ENCODE peak calls at places on chromosome 10, in six cellular contexts. One of them, this sample, is unnamed.

GRCh38 chr10:111298031-111298430 is 221.2 kb downstream of the ADRA2A start:
- DNase-seq in fibroblast of lung: no peak
- DNase-seq in AG04450: no peak
- DNase-seq in uterus: no peak
- DNase-seq in AG04449: no peak
- DNase-seq in retinal pigment epithelial cell: no peak
- DNase-seq in this sample: no peak

GRCh38 chr10:22779331-22780019 is 65.1 kb upstream of the PIP4K2A start:
- DNase-seq in fibroblast of lung: no peak
- DNase-seq in AG04450: no peak
- DNase-seq in uterus: no peak
- DNase-seq in AG04449: no peak
- DNase-seq in retinal pigment epithelial cell: no peak
- DNase-seq in this sample: no peak

GRCh38 chr10:15120523-15120922 is 23.4 kb downstream of the RPP38 start:
- DNase-seq in fibroblast of lung: peak
- DNase-seq in AG04450: no peak
- DNase-seq in uterus: no peak
- DNase-seq in AG04449: no peak
- DNase-seq in retinal pigment epithelial cell: no peak
- DNase-seq in this sample: no peak

GRCh38 chr10:23157691-23158369 is 34.3 kb upstream of the PTF1A start:
- DNase-seq in fibroblast of lung: peak
- DNase-seq in AG04450: no peak
- DNase-seq in uterus: no peak
- DNase-seq in AG04449: no peak
- DNase-seq in retinal pigment epithelial cell: peak
- DNase-seq in this sample: peak

GRCh38 chr10:77349226-77349625 is 288.4 kb downstream of the KCNMA1 start:
- DNase-seq in fibroblast of lung: no peak
- DNase-seq in AG04450: no peak
- DNase-seq in uterus: no peak
- DNase-seq in AG04449: no peak
- DNase-seq in retinal pigment epithelial cell: no peak
- DNase-seq in this sample: no peak

GRCh38 chr10:107618461-107619093 is 454.1 kb upstream of the SORCS1 start:
- DNase-seq in fibroblast of lung: no peak
- DNase-seq in AG04450: no peak
- DNase-seq in uterus: no peak
- DNase-seq in AG04449: peak
- DNase-seq in retinal pigment epithelial cell: peak
- DNase-seq in this sample: no peak

GRCh38 chr10:49817845-49818244 is 55.7 kb upstream of the OGDHL start:
- DNase-seq in fibroblast of lung: no peak
- DNase-seq in AG04450: no peak
- DNase-seq in uterus: peak
- DNase-seq in AG04449: no peak
- DNase-seq in retinal pigment epithelial cell: no peak
- DNase-seq in this sample: no peak

GRCh38 chr10:74079914-74080590 is 70.6 kb downstream of the AP3M1 start:
- DNase-seq in fibroblast of lung: peak
- DNase-seq in AG04450: no peak
- DNase-seq in uterus: no peak
- DNase-seq in AG04449: no peak
- DNase-seq in retinal pigment epithelial cell: no peak
- DNase-seq in this sample: no peak

GRCh38 chr10:43437141-43437860 is 390 bp downstream of the ZNF487 start:
- DNase-seq in fibroblast of lung: no peak
- DNase-seq in AG04450: no peak
- DNase-seq in uterus: no peak
- DNase-seq in AG04449: no peak
- DNase-seq in retinal pigment epithelial cell: no peak
- DNase-seq in this sample: no peak

GRCh38 chr10:109126541-109126940 is 796.8 kb downstream of the XPNPEP1 start:
- DNase-seq in fibroblast of lung: no peak
- DNase-seq in AG04450: no peak
- DNase-seq in uterus: no peak
- DNase-seq in AG04449: no peak
- DNase-seq in retinal pigment epithelial cell: no peak
- DNase-seq in this sample: no peak

GRCh38 chr10:6211341-6212265 is 8.9 kb downstream of the PFKFB3 start:
- DNase-seq in fibroblast of lung: peak
- DNase-seq in AG04450: no peak
- DNase-seq in uterus: peak
- DNase-seq in AG04449: no peak
- DNase-seq in retinal pigment epithelial cell: no peak
- DNase-seq in this sample: no peak

GRCh38 chr10:12177642-12178041 is 18.0 kb downstream of the NUDT5 start:
- DNase-seq in fibroblast of lung: no peak
- DNase-seq in AG04450: no peak
- DNase-seq in uterus: no peak
- DNase-seq in AG04449: no peak
- DNase-seq in retinal pigment epithelial cell: no peak
- DNase-seq in this sample: no peak

GRCh38 chr10:26095781-26096180 is 120.8 kb upstream of the GAD2 start:
- DNase-seq in fibroblast of lung: no peak
- DNase-seq in AG04450: no peak
- DNase-seq in uterus: no peak
- DNase-seq in AG04449: no peak
- DNase-seq in retinal pigment epithelial cell: peak
- DNase-seq in this sample: no peak

GRCh38 chr10:38038932-38039245 is 28.4 kb downstream of the ZNF33A start:
- DNase-seq in fibroblast of lung: no peak
- DNase-seq in AG04450: no peak
- DNase-seq in uterus: no peak
- DNase-seq in AG04449: no peak
- DNase-seq in retinal pigment epithelial cell: no peak
- DNase-seq in this sample: no peak

GRCh38 chr10:131786756-131787605 is 113.8 kb upstream of the PPP2R2D start:
- DNase-seq in fibroblast of lung: peak
- DNase-seq in AG04450: no peak
- DNase-seq in uterus: no peak
- DNase-seq in AG04449: no peak
- DNase-seq in retinal pigment epithelial cell: no peak
- DNase-seq in this sample: no peak

GRCh38 chr10:25867321-25867720 is 66.7 kb upstream of the MYO3A start:
- DNase-seq in fibroblast of lung: no peak
- DNase-seq in AG04450: no peak
- DNase-seq in uterus: no peak
- DNase-seq in AG04449: no peak
- DNase-seq in retinal pigment epithelial cell: peak
- DNase-seq in this sample: no peak

GRCh38 chr10:77428776-77429395 is 208.7 kb downstream of the KCNMA1 start:
- DNase-seq in fibroblast of lung: peak
- DNase-seq in AG04450: peak
- DNase-seq in uterus: peak
- DNase-seq in AG04449: peak
- DNase-seq in retinal pigment epithelial cell: no peak
- DNase-seq in this sample: no peak

GRCh38 chr10:129756912-129757861 is 206.9 kb downstream of the EBF3 start:
- DNase-seq in fibroblast of lung: no peak
- DNase-seq in AG04450: no peak
- DNase-seq in uterus: peak
- DNase-seq in AG04449: no peak
- DNase-seq in retinal pigment epithelial cell: no peak
- DNase-seq in this sample: no peak

GRCh38 chr10:3197354-3198003 is 24.9 kb upstream of the PITRM1 start:
- DNase-seq in fibroblast of lung: peak
- DNase-seq in AG04450: peak
- DNase-seq in uterus: peak
- DNase-seq in AG04449: peak
- DNase-seq in retinal pigment epithelial cell: peak
- DNase-seq in this sample: no peak

GRCh38 chr10:1169186-1169885 is 113.2 kb downstream of the WDR37 start:
- DNase-seq in fibroblast of lung: no peak
- DNase-seq in AG04450: no peak
- DNase-seq in uterus: no peak
- DNase-seq in AG04449: no peak
- DNase-seq in retinal pigment epithelial cell: no peak
- DNase-seq in this sample: no peak

GRCh38 chr10:85995791-85996190 is 370.8 kb downstream of the GRID1 start:
- DNase-seq in fibroblast of lung: no peak
- DNase-seq in AG04450: no peak
- DNase-seq in uterus: no peak
- DNase-seq in AG04449: peak
- DNase-seq in retinal pigment epithelial cell: no peak
- DNase-seq in this sample: no peak

GRCh38 chr10:113895018-113895417 is 40.6 kb downstream of the NHLRC2 start:
- DNase-seq in fibroblast of lung: peak
- DNase-seq in AG04450: no peak
- DNase-seq in uterus: no peak
- DNase-seq in AG04449: no peak
- DNase-seq in retinal pigment epithelial cell: peak
- DNase-seq in this sample: no peak

GRCh38 chr10:3473271-3473670 is 300.7 kb upstream of the PITRM1 start:
- DNase-seq in fibroblast of lung: no peak
- DNase-seq in AG04450: no peak
- DNase-seq in uterus: no peak
- DNase-seq in AG04449: no peak
- DNase-seq in retinal pigment epithelial cell: no peak
- DNase-seq in this sample: no peak

GRCh38 chr10:47414752-47415519 is 30.8 kb upstream of the ZNF488 start:
- DNase-seq in fibroblast of lung: no peak
- DNase-seq in AG04450: no peak
- DNase-seq in uterus: no peak
- DNase-seq in AG04449: no peak
- DNase-seq in retinal pigment epithelial cell: no peak
- DNase-seq in this sample: no peak

GRCh38 chr10:49498465-49498864 is 40.5 kb downstream of the ERCC6 start:
- DNase-seq in fibroblast of lung: no peak
- DNase-seq in AG04450: no peak
- DNase-seq in uterus: no peak
- DNase-seq in AG04449: no peak
- DNase-seq in retinal pigment epithelial cell: no peak
- DNase-seq in this sample: peak

GRCh38 chr10:68560916-68561691 is 967 bp downstream of the TET1 start:
- DNase-seq in fibroblast of lung: no peak
- DNase-seq in AG04450: no peak
- DNase-seq in uterus: peak
- DNase-seq in AG04449: no peak
- DNase-seq in retinal pigment epithelial cell: no peak
- DNase-seq in this sample: no peak

GRCh38 chr10:68562666-68563522 is 2.8 kb downstream of the TET1 start:
- DNase-seq in fibroblast of lung: peak
- DNase-seq in AG04450: no peak
- DNase-seq in uterus: peak
- DNase-seq in AG04449: no peak
- DNase-seq in retinal pigment epithelial cell: no peak
- DNase-seq in this sample: no peak

GRCh38 chr10:68560201-68560915 is at the start of gene TET1:
- DNase-seq in fibroblast of lung: peak
- DNase-seq in AG04450: no peak
- DNase-seq in uterus: peak
- DNase-seq in AG04449: no peak
- DNase-seq in retinal pigment epithelial cell: no peak
- DNase-seq in this sample: no peak

GRCh38 chr10:68559872-68560200 is 301 bp upstream of the TET1 start:
- DNase-seq in fibroblast of lung: no peak
- DNase-seq in AG04450: no peak
- DNase-seq in uterus: no peak
- DNase-seq in AG04449: no peak
- DNase-seq in retinal pigment epithelial cell: no peak
- DNase-seq in this sample: no peak

GRCh38 chr10:68561804-68562649 is 1.9 kb downstream of the TET1 start:
- DNase-seq in fibroblast of lung: peak
- DNase-seq in AG04450: no peak
- DNase-seq in uterus: peak
- DNase-seq in AG04449: no peak
- DNase-seq in retinal pigment epithelial cell: no peak
- DNase-seq in this sample: no peak
- H3K4me3 ChIP-seq in fibroblast of lung: peak
- H3K4me3 ChIP-seq in AG04450: peak
- H3K4me3 ChIP-seq in uterus: peak
- H3K4me3 ChIP-seq in AG04449: peak
- H3K4me3 ChIP-seq in retinal pigment epithelial cell: peak
- H3K4me3 ChIP-seq in this sample: peak

DNA sequence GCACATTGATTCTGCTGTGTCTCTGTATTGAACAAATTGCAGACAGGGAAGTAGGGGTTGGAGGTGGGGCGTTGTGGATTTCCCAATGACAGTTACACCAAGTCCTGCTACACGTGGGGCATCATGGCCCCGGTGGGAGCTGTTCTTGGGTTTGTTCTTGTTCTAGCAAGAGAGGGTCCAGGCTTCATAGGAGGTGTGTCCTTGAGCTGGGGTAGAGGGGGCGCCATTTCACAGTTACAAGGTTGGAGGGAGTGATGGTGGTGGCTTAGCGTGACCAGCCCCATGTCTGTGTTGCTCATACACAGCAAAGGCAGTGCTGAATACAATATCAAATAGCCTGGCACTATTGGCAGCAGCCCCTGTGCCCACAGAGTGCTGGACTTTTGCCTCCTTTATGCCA is 15.7 kb downstream of the SH2D4B start:
- DNase-seq in fibroblast of lung: no peak
- DNase-seq in AG04450: no peak
- DNase-seq in uterus: no peak
- DNase-seq in AG04449: no peak
- DNase-seq in retinal pigment epithelial cell: no peak
- DNase-seq in this sample: no peak
- TF ChIP-seq CTCF in fibroblast of lung: no peak
- TF ChIP-seq CTCF in AG04450: no peak
- TF ChIP-seq CTCF in uterus: no peak
- TF ChIP-seq CTCF in AG04449: no peak
- TF ChIP-seq CTCF in retinal pigment epithelial cell: no peak
- TF ChIP-seq CTCF in this sample: no peak

GRCh38 chr10:93541402-93542357 is 24.8 kb upstream of the FFAR4 start:
- DNase-seq in fibroblast of lung: peak
- DNase-seq in AG04450: no peak
- DNase-seq in uterus: no peak
- DNase-seq in AG04449: no peak
- DNase-seq in retinal pigment epithelial cell: no peak
- DNase-seq in this sample: no peak

GRCh38 chr10:93547522-93547921 is 18.9 kb upstream of the FFAR4 start:
- DNase-seq in fibroblast of lung: no peak
- DNase-seq in AG04450: no peak
- DNase-seq in uterus: no peak
- DNase-seq in AG04449: no peak
- DNase-seq in retinal pigment epithelial cell: no peak
- DNase-seq in this sample: no peak

DNA sequence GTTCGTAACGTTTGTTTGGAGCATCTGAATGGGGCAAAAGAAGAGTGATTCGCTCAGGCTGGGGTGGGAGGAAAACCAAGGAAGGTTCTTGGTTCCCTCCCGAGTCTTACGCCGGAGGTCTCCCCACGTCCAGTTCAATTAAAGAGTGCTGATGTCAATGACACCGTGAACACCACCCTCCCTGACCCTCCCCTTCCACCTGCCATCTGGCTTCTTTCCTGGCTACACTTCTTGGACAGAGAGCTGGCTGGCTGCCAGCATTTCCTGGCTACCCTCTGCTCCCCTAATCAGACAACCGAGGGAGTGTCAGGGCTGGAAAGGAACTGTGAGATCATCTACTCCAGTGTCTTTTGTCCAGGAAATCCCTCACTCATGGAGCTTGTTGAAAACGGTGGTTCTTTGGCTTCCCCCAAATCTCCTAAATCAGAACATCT is 24.1 kb upstream of the FFAR4 start:
- DNase-seq in fibroblast of lung: peak
- DNase-seq in AG04450: no peak
- DNase-seq in uterus: no peak
- DNase-seq in AG04449: no peak
- DNase-seq in retinal pigment epithelial cell: no peak
- DNase-seq in this sample: no peak
- H3K4me3 ChIP-seq in fibroblast of lung: peak
- H3K4me3 ChIP-seq in AG04450: peak
- H3K4me3 ChIP-seq in uterus: no peak
- H3K4me3 ChIP-seq in AG04449: no peak
- H3K4me3 ChIP-seq in retinal pigment epithelial cell: peak
- H3K4me3 ChIP-seq in this sample: no peak

GRCh38 chr10:4839353-4839752 is 13.3 kb downstream of the AKR1E2 start:
- DNase-seq in fibroblast of lung: no peak
- DNase-seq in AG04450: no peak
- DNase-seq in uterus: no peak
- DNase-seq in AG04449: no peak
- DNase-seq in retinal pigment epithelial cell: no peak
- DNase-seq in this sample: no peak
- TF ChIP-seq CTCF in fibroblast of lung: no peak
- TF ChIP-seq CTCF in AG04450: no peak
- TF ChIP-seq CTCF in uterus: no peak
- TF ChIP-seq CTCF in AG04449: no peak
- TF ChIP-seq CTCF in retinal pigment epithelial cell: no peak
- TF ChIP-seq CTCF in this sample: no peak

This sample was measured in HFF-Myc.